ENCODE peak calls at places on chromosomes 12 and 14, in seven cellular contexts. H is upper lobe of right lung; N is K562; J is CD4-positive, CD25-positive, alpha-beta regulatory T cell; M is cardiac muscle cell; A is CD8-positive, alpha-beta memory T cell; X is psoas muscle. T is an unnamed sample.

GRCh38 chr14:61296151-61296550 is 15.0 kb upstream of the TMEM30B start:
- DNase-seq in H (no peak), N (no peak), J (no peak), M (no peak), A (no peak), X (no peak), T (no peak)

GRCh38 chr14:49464885-49465284 is 121.3 kb downstream of the RPS29 start:
- DNase-seq in H (no peak), N (peak; percentile 8), J (no peak), M (peak; percentile 4), A (no peak), X (no peak), T (no peak)

GRCh38 chr12:117857632-117858274 is 111.0 kb downstream of the KSR2 start:
- DNase-seq in H (no peak), N (peak; percentile 63), J (peak; percentile 27), M (peak; percentile 42), A (peak; percentile 13), X (no peak), T (peak; percentile 19)

GRCh38 chr12:58313091-58313855 is 371.9 kb downstream of the ATP23 start:
- DNase-seq in H (no peak), N (no peak), J (no peak), M (peak; percentile 71), A (no peak), X (no peak), T (no peak)

GRCh38 chr12:130557876-130558770 is 158.0 kb downstream of the RIMBP2 start:
- DNase-seq in H (no peak), N (no peak), J (no peak), M (no peak), A (no peak), X (no peak), T (no peak)

GRCh38 chr14:69325086-69325485 is 65.1 kb downstream of the GALNT16 start:
- DNase-seq in H (peak; percentile 20), N (no peak), J (no peak), M (no peak), A (no peak), X (no peak), T (no peak)

GRCh38 chr14:94401083-94401482 is 12.7 kb upstream of the SERPINA1 start:
- DNase-seq in H (no peak), N (no peak), J (no peak), M (no peak), A (no peak), X (no peak), T (no peak)

GRCh38 chr14:37864861-37865718 is 269.7 kb downstream of the TTC6 start:
- DNase-seq in H (no peak), N (no peak), J (no peak), M (peak; percentile 9), A (no peak), X (no peak), T (no peak)

GRCh38 chr14:26204954-26205479 is 392.8 kb downstream of the NOVA1 start:
- DNase-seq in H (no peak), N (no peak), J (no peak), M (peak; percentile 68), A (no peak), X (peak; percentile 69), T (no peak)

GRCh38 chr12:96985515-96986362 is 78.7 kb downstream of the NEDD1 start:
- DNase-seq in H (peak; percentile 67), N (peak; percentile 48), J (peak; percentile 38), M (peak; percentile 17), A (peak; percentile 9), X (peak; percentile 47), T (peak; percentile 51)

GRCh38 chr14:92665699-92666110 is 82.7 kb downstream of the LGMN start:
- DNase-seq in H (no peak), N (no peak), J (no peak), M (no peak), A (no peak), X (no peak), T (no peak)

GRCh38 chr12:67068773-67069450 is 200.2 kb upstream of the CAND1 start:
- DNase-seq in H (peak; percentile 70), N (peak; percentile 5), J (peak; percentile 6), M (peak; percentile 32), A (no peak), X (peak; percentile 52), T (peak; percentile 53)

GRCh38 chr12:89357297-89357730 is 5.0 kb upstream of the DUSP6 start:
- DNase-seq in H (no peak), N (no peak), J (no peak), M (no peak), A (no peak), X (no peak), T (no peak)

GRCh38 chr12:53251477-53252348 is 16.4 kb upstream of the ESPL1 start:
- DNase-seq in H (peak; percentile 90), N (peak; percentile 93), J (peak; percentile 73), M (peak; percentile 78), A (peak; percentile 68), X (peak; percentile 90), T (peak; percentile 48)

GRCh38 chr14:96581902-96582640 is 79.9 kb downstream of the PAPOLA start:
- DNase-seq in H (no peak), N (peak; percentile 45), J (no peak), M (no peak), A (no peak), X (no peak), T (no peak)

GRCh38 chr14:92687681-92688433 is 60.6 kb downstream of the LGMN start:
- DNase-seq in H (peak; percentile 83), N (no peak), J (no peak), M (peak; percentile 25), A (no peak), X (no peak), T (no peak)

GRCh38 chr12:123546281-123546680 is 12.8 kb upstream of the RILPL1 start:
- DNase-seq in H (no peak), N (no peak), J (no peak), M (no peak), A (no peak), X (no peak), T (no peak)

GRCh38 chr12:26114720-26115406 is 10.0 kb downstream of the BHLHE41 start:
- DNase-seq in H (no peak), N (no peak), J (no peak), M (no peak), A (no peak), X (no peak), T (no peak)

DNA sequence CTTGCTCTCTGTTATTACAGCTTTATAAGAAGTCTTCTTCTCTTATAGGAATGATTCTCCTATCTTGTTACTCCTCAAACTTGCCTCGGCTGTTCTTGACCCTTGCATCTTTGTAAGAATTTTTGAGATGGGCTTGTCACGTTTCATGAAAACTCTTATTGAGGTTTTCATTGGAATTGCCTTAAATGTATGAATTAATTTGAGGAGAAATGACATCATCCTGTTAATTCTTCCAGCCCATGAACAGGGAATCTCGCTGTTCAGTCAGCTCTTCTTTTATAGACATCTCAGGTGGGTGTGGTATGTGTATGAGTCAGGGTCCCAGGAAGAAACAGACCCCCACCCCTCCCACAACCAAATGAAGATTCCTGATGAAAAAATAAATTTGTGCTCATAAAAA is 107.1 kb upstream of the MYL2 start:
- DNase-seq in H (no peak), N (no peak), J (no peak), M (no peak), A (no peak), X (no peak), T (no peak)
- H3K27me3 ChIP-seq in H (peaks cover 64% of the 10 kb centered on the region), N (peaks cover 15% of the 10 kb centered on the region), J (peaks cover 20% of the 10 kb centered on the region), M (peaks cover 35% of the 10 kb centered on the region), A (peaks cover 23% of the 10 kb centered on the region), X (peaks cover 7% of the 10 kb centered on the region), T (peaks cover 27% of the 10 kb centered on the region)

DNA sequence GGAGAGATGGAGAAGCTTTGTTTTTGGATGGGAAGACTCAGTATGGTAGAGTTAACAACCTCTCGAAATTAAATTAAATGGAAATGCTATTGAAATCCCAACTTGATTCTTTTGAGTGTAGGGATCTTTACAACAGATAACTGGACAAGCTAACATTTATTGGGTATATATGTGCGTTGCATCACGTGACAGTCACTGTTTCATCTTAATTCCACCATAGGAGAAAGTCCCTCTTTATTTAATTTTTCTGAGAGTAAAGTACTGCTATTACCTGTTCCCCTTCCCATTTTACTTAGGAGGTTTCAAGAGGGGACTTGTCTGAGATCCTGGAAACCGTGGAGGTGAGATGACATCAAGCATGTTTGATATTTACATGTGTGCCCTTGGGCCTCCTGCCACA is 11.1 kb upstream of the DAO start:
- DNase-seq in H (no peak), N (no peak), J (no peak), M (no peak), A (no peak), X (no peak), T (no peak)
- H3K9me3 ChIP-seq in H (no peaks in the 10 kb centered on the region), N (no peaks in the 10 kb centered on the region), J (no peaks in the 10 kb centered on the region), M (no peaks in the 10 kb centered on the region), A (no peaks in the 10 kb centered on the region), X (no peaks in the 10 kb centered on the region), T (no peaks in the 10 kb centered on the region)

GRCh38 chr12:119989619-119990381 is 764 bp downstream of the BICDL1 start:
- DNase-seq in H (peak; percentile 91), N (peak; percentile 78), J (peak; percentile 59), M (peak; percentile 83), A (peak; percentile 73), X (peak; percentile 85), T (peak; percentile 74)
- H3K27ac ChIP-seq in H (no peak overlapping the region), N (no peak overlapping the region), J (peak overlapping the region; percentile 85), M (no peak overlapping the region), A (peak overlapping the region; percentile 75), X (no peak overlapping the region), T (peak overlapping the region; percentile 87)

GRCh38 chr12:12534975-12535374 is 27.7 kb downstream of the DUSP16 start:
- DNase-seq in H (no peak), N (no peak), J (no peak), M (no peak), A (no peak), X (peak; percentile 58), T (no peak)
- H3K27me3 ChIP-seq in H (no peaks in the 10 kb centered on the region), N (no peaks in the 10 kb centered on the region), J (no peaks in the 10 kb centered on the region), M (no peaks in the 10 kb centered on the region), A (no peaks in the 10 kb centered on the region), X (no peaks in the 10 kb centered on the region), T (no peaks in the 10 kb centered on the region)

GRCh38 chr12:133165776-133166175 is 15.5 kb upstream of the ZNF268 start:
- DNase-seq in H (no peak), N (no peak), J (no peak), M (no peak), A (no peak), X (no peak), T (no peak)
- H3K9me3 ChIP-seq in H (peaks cover 40% of the 10 kb centered on the region), N (peaks cover 7% of the 10 kb centered on the region), J (peaks cover 78% of the 10 kb centered on the region), M (peaks cover 2% of the 10 kb centered on the region), A (peaks cover 38% of the 10 kb centered on the region), X (peaks cover 66% of the 10 kb centered on the region), T (peaks cover 63% of the 10 kb centered on the region)

GRCh38 chr12:116381744-116382455 is 104.4 kb upstream of the MED13L start:
- DNase-seq in H (no peak), N (no peak), J (no peak), M (peak; percentile 95), A (no peak), X (no peak), T (no peak)

GRCh38 chr12:116384629-116385485 is 107.4 kb upstream of the MED13L start:
- DNase-seq in H (no peak), N (no peak), J (no peak), M (peak; percentile 69), A (no peak), X (no peak), T (no peak)

GRCh38 chr12:116384175-116384574 is 106.7 kb upstream of the MED13L start:
- DNase-seq in H (no peak), N (no peak), J (no peak), M (no peak), A (no peak), X (no peak), T (no peak)

GRCh38 chr12:116381240-116381743 is 103.8 kb upstream of the MED13L start:
- DNase-seq in H (no peak), N (no peak), J (no peak), M (no peak), A (no peak), X (no peak), T (no peak)

GRCh38 chr12:116382456-116382902 is 105.0 kb upstream of the MED13L start:
- DNase-seq in H (no peak), N (no peak), J (no peak), M (no peak), A (no peak), X (no peak), T (no peak)
- H3K27ac ChIP-seq in H (no peak overlapping the region), N (no peak overlapping the region), J (no peak overlapping the region), M (no peak overlapping the region), A (no peak overlapping the region), X (no peak overlapping the region), T (no peak overlapping the region)

T was measured in CD4-positive, alpha-beta T cell.